ENCODE peak calls at places on chromosomes 12 and 14, in eight cellular contexts. V is sigmoid colon, Y is K562, Z is A549, S is ovary, I is stomach, N is HepG2, C is transverse colon. Q is an unnamed sample.

GRCh38 chr12:112536367-112536730 is 117.6 kb downstream of the PTPN11 start:
- DNase-seq in N (no peak), C (no peak), S (no peak), I (no peak), Z (no peak), Y (no peak), V (no peak), Q (no peak)

GRCh38 chr14:37153483-37153882 is 18.9 kb downstream of the SLC25A21 start:
- DNase-seq in S (no peak), Z (no peak), Y (no peak), V (no peak), C (no peak), I (no peak), N (no peak), Q (no peak)

GRCh38 chr12:93322784-93323183 is 54.9 kb upstream of the NUDT4 start:
- DNase-seq in V (no peak), Y (no peak), S (no peak), I (no peak), Z (peak), N (no peak), C (peak), Q (no peak)

GRCh38 chr14:95468416-95469133 is 47.9 kb downstream of the SYNE3 start:
- DNase-seq in V (no peak), S (no peak), C (peak), Y (no peak), I (peak), Z (peak), N (peak), Q (no peak)

GRCh38 chr12:132734206-132734605 is 23.6 kb downstream of the PGAM5 start:
- DNase-seq in V (no peak), Y (no peak), C (no peak), N (no peak), Z (no peak), S (no peak), I (no peak), Q (no peak)

GRCh38 chr12:108857158-108857407 is 300 bp downstream of the SSH1 start:
- DNase-seq in Y (no peak), I (no peak), C (no peak), Z (no peak), V (no peak), S (peak), N (no peak), Q (no peak)

GRCh38 chr14:91373591-91374245 is 43.9 kb downstream of the CCDC88C start:
- DNase-seq in I (no peak), Z (no peak), C (no peak), N (no peak), Y (no peak), V (no peak), S (no peak), Q (no peak)

GRCh38 chr12:2243275-2243674 is 190.5 kb downstream of the CACNA1C start:
- DNase-seq in Z (no peak), V (no peak), C (no peak), N (no peak), S (no peak), Y (no peak), I (no peak), Q (no peak)

GRCh38 chr12:55227643-55228042 is 6.8 kb downstream of the OR10A7 start:
- DNase-seq in C (no peak), Y (no peak), Z (no peak), S (no peak), I (no peak), N (no peak), V (no peak), Q (no peak)

GRCh38 chr14:42911642-42912041 is 1305.0 kb downstream of the LRFN5 start:
- DNase-seq in C (no peak), Y (no peak), V (no peak), Z (peak), N (no peak), I (no peak), S (no peak), Q (no peak)

GRCh38 chr12:32532951-32533350 is 133.6 kb downstream of the FGD4 start:
- DNase-seq in I (no peak), C (no peak), Y (no peak), S (no peak), N (no peak), V (no peak), Z (no peak), Q (no peak)

GRCh38 chr12:132162508-132163031 is 18.3 kb downstream of the NOC4L start:
- DNase-seq in N (no peak), C (no peak), I (no peak), S (no peak), Z (no peak), Y (no peak), V (no peak), Q (peak)

GRCh38 chr14:21514341-21514740 is 3.2 kb upstream of the METTL3 start:
- DNase-seq in V (no peak), I (no peak), Y (no peak), Z (no peak), N (no peak), S (no peak), C (no peak), Q (no peak)

GRCh38 chr12:65858831-65859230 is 34.5 kb downstream of the HMGA2 start:
- DNase-seq in Y (no peak), V (no peak), C (no peak), I (no peak), N (no peak), Z (no peak), S (no peak), Q (no peak)

GRCh38 chr12:105256921-105257320 is 20.9 kb upstream of the APPL2 start:
- DNase-seq in Z (no peak), S (no peak), V (no peak), N (no peak), C (no peak), I (no peak), Y (no peak), Q (no peak)

GRCh38 chr12:41008472-41008871 is 179.6 kb upstream of the PDZRN4 start:
- DNase-seq in C (no peak), Y (no peak), S (no peak), N (no peak), V (no peak), Z (peak), I (no peak), Q (no peak)

GRCh38 chr12:100564905-100565467 is 8.5 kb upstream of the GAS2L3 start:
- DNase-seq in Z (no peak), Y (no peak), C (no peak), V (no peak), S (no peak), N (no peak), I (no peak), Q (no peak)

GRCh38 chr12:132243596-132244289 is 85.6 kb downstream of the GALNT9 start:
- DNase-seq in Y (no peak), I (no peak), N (peak), C (no peak), Z (no peak), S (no peak), V (peak), Q (no peak)

GRCh38 chr14:103209054-103209453 is 85.8 kb downstream of the TNFAIP2 start:
- DNase-seq in Z (peak), N (no peak), C (no peak), I (no peak), S (peak), Y (peak), V (no peak), Q (no peak)

GRCh38 chr14:103206023-103206481 is 82.8 kb downstream of the TNFAIP2 start:
- DNase-seq in C (no peak), N (no peak), Z (no peak), S (peak), I (no peak), V (peak), Y (no peak), Q (no peak)

GRCh38 chr14:103205541-103205906 is 82.3 kb downstream of the TNFAIP2 start:
- DNase-seq in Y (no peak), S (no peak), I (no peak), C (no peak), N (no peak), V (peak), Z (no peak), Q (no peak)

GRCh38 chr14:103207038-103207403 is 83.8 kb downstream of the TNFAIP2 start:
- DNase-seq in I (peak), N (no peak), S (peak), Z (no peak), C (peak), V (peak), Y (peak), Q (peak)

DNA sequence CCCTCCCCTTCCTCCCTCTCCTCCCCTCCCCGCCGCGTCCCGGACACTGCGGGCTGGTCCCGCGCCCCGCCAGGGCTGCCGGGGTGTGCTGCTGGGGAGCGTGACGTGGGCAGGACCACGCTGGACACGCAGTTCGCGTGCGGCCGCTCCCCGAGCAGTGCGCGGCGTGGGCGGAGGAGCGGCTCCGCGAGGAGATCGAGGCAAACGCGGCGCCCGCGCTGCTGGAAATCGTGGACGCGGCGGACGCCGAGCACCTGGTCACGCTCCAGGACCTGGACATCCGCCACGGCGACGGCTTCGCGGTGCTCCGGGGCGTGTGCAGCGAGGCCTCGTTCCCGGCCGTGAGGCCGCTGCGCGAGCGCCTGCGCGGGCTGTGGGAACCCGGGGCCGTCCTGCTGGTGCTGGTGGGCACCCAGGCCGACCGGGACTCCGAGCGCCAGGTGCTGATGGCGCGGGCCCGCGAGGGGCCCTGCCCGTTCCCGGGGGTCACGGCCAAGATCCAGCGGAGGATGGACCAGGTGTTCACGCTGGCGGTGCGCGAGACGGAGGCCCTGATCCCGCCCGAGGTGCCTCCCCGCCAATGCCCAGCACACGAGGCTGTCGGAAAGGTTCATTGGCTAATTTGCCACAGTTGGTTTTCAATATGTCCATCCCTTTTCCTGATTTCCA is 84.3 kb downstream of the TNFAIP2 start:
- DNase-seq in S (peak), Z (no peak), Y (no peak), V (peak), N (no peak), I (peak), C (no peak), Q (no peak)
- TF ChIP-seq POLR2A in S (peak), Z (no peak), Y (no peak), V (no peak), N (no peak), I (no peak), C (peak), Q (no peak)

DNA sequence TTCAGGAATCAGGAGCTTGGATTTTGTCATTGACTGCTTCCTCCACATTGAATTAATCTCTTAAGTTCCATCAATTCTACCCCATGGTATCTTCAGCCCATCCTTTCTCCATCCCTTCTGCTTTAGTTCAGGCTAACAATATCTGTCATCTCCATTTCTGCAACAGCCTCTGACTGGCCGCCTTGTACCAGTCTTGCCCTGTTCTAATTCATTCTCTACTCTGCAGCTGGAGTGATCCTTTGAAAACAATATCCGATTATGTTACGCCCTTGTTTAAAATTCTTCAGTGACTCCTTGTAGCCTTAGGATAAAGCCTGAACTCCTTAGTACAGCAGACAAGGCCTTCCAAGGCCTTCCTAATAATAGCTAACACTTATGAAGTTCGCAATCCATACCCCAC is 170.2 kb downstream of the ETV6 start:
- DNase-seq in Y (no peak), N (no peak), I (no peak), C (no peak), Z (no peak), S (no peak), V (no peak), Q (no peak)
- TF ChIP-seq EP300 in Y (no peak), N (no peak), I (no peak), C (no peak), Z (no peak), S (no peak), V (no peak), Q (no peak)

DNA sequence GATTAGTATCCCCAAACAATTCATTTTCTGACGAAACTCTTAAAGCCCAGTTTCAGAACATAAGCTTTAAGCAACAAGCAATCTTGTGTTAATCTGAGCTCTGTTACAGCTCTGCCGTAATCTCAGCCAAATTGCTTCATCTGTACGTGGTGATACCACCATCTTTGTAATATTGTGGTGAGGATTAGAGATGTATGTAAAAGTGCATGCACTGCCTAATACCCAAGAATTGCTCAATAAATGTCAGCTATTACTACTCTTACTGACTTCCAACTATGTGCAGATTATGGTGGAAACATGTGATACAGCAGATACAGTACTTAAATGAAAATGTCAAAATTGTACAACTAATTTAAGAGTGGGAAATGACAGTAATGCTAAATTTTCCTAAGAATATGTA is 1.8 kb downstream of the AKAP5 start:
- DNase-seq in Z (no peak), V (no peak), S (no peak), C (no peak), Y (no peak), I (no peak), N (no peak), Q (no peak)
- H3K4me3 ChIP-seq in Z (no peak), V (no peak), S (no peak), C (no peak), Y (no peak), I (no peak), N (no peak), Q (no peak)

GRCh38 chr12:107685360-107686248 is at the start of gene PWP1:
- DNase-seq in Z (peak), I (peak), C (peak), V (peak), S (peak), N (peak), Y (peak), Q (peak)
- TF ChIP-seq POLR2A in Z (peak), I (no peak), C (peak), V (peak), S (peak), N (no peak), Y (peak), Q (peak)

GRCh38 chr14:105365101-105365500 is 33.2 kb upstream of the TEX22 start:
- DNase-seq in S (no peak), Z (no peak), N (no peak), V (no peak), I (no peak), Y (no peak), C (no peak), Q (no peak)

GRCh38 chr14:105366386-105367074 is 31.8 kb upstream of the TEX22 start:
- DNase-seq in C (no peak), Z (no peak), V (no peak), S (no peak), Y (no peak), N (no peak), I (no peak), Q (no peak)

GRCh38 chr14:105367116-105368031 is 31.0 kb upstream of the TEX22 start:
- DNase-seq in S (no peak), C (no peak), V (no peak), I (no peak), Z (no peak), Y (no peak), N (no peak), Q (no peak)

GRCh38 chr14:105365681-105366080 is 32.7 kb upstream of the TEX22 start:
- DNase-seq in N (no peak), Y (no peak), I (no peak), C (no peak), S (no peak), Z (no peak), V (no peak), Q (no peak)

DNA sequence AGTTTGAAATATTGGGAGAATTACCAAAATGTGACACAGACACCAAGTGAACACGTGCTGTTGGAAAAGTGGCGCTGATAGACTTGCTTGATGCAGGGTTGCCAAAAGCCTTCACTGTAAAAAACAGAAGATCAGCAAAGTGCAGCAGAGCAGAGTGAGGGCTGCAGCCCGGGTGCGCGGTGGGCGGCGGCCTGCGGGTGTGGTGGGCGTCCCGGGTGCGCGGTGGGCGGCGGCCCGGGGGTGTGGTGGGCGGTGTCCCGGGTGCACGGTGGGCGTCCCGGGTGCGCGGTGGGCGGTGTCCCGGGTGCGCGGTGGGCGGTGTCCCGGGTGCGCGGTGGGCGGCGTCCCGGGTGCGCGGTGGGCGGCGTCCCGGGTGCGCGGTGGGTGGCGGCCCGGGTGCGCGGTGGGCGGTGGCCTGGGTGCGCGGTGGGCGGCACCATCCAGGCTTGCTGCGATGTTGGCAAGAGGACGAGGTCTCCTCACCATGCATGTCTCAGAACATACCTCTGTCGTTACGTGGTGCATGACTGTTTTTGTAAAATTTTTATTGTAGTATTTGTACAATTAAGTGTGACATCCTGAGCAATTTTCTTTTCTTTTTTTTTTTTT is 34.1 kb upstream of the TEX22 start:
- DNase-seq in S (no peak), V (no peak), I (peak), N (no peak), C (peak), Y (peak), Z (no peak), Q (no peak)
- TF ChIP-seq EP300 in S (no peak), V (no peak), I (no peak), N (no peak), C (no peak), Y (no peak), Z (no peak), Q (no peak)

GRCh38 chr12:124007810-124008570 is 35.0 kb downstream of the ZNF664 start:
- DNase-seq in Y (no peak), Z (no peak), I (no peak), V (no peak), C (no peak), S (no peak), N (no peak), Q (no peak)
- H3K4me3 ChIP-seq in Y (no peak), Z (no peak), I (no peak), V (no peak), C (no peak), S (no peak), N (no peak), Q (no peak)

GRCh38 chr12:116236986-116237385 is 40.5 kb downstream of the MED13L start:
- DNase-seq in S (no peak), Z (no peak), Y (peak), N (no peak), C (no peak), I (no peak), V (no peak), Q (peak)
- TF ChIP-seq POLR2A in S (no peak), Z (no peak), Y (no peak), N (no peak), C (no peak), I (no peak), V (no peak), Q (no peak)

DNA sequence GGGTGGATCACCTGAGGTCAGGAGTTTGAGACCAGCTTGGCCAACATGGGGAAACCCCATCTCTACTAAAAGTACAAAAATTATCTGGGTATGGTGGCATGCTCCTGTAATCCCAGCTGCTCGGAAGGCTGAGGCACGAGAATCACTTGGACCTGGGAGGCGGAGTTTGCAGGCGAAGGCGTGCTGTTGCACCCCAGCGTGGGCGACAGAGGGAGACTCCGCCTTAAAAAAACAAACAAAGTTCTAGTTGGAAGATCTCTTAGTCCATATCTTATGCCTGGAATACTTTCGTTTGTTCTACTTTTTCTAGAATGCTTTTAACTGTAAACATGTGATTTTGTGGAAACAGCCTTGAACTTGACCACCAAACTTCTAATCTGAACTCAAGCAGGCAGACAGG is 38.7 kb downstream of the PPHLN1 start:
- DNase-seq in V (no peak), Y (peak), I (no peak), Z (no peak), N (no peak), C (no peak), S (no peak), Q (no peak)
- TF ChIP-seq EP300 in V (no peak), Y (no peak), I (no peak), Z (no peak), N (no peak), C (no peak), S (no peak), Q (no peak)

Q was measured in tibial nerve.